ENCODE peak calls at places on chromosomes 7 and 10, in five cellular contexts. One of them, this sample, is unnamed.

GRCh38 chr10:96587255-96588059 is 645 bp upstream of the TM9SF3 start:
- DNase-seq in GM12878: no peak
- DNase-seq in HCT116: peak; percentile 48
- DNase-seq in K562: no peak
- DNase-seq in H1: no peak
- DNase-seq in this sample: peak; percentile 75

GRCh38 chr10:91198781-91199180 is 21.7 kb upstream of the PCGF5 start:
- DNase-seq in GM12878: peak; percentile 68
- DNase-seq in HCT116: no peak
- DNase-seq in K562: no peak
- DNase-seq in H1: no peak
- DNase-seq in this sample: no peak

GRCh38 chr7:28231181-28231580 is 50.6 kb upstream of the JAZF1 start:
- DNase-seq in GM12878: no peak
- DNase-seq in HCT116: no peak
- DNase-seq in K562: no peak
- DNase-seq in H1: no peak
- DNase-seq in this sample: no peak

GRCh38 chr10:6148251-6148691 is 54.5 kb upstream of the PFKFB3 start:
- DNase-seq in GM12878: no peak
- DNase-seq in HCT116: no peak
- DNase-seq in K562: no peak
- DNase-seq in H1: no peak
- DNase-seq in this sample: no peak

GRCh38 chr10:8344756-8345155 is 290.3 kb downstream of the GATA3 start:
- DNase-seq in GM12878: no peak
- DNase-seq in HCT116: no peak
- DNase-seq in K562: no peak
- DNase-seq in H1: no peak
- DNase-seq in this sample: no peak

GRCh38 chr10:101140084-101140949 is 9.2 kb downstream of the TLX1 start:
- DNase-seq in GM12878: no peak
- DNase-seq in HCT116: no peak
- DNase-seq in K562: no peak
- DNase-seq in H1: no peak
- DNase-seq in this sample: no peak

GRCh38 chr10:79335470-79336235 is 11.6 kb upstream of the PPIF start:
- DNase-seq in GM12878: no peak
- DNase-seq in HCT116: no peak
- DNase-seq in K562: no peak
- DNase-seq in H1: no peak
- DNase-seq in this sample: peak; percentile 97

GRCh38 chr10:99461230-99461629 is 30.8 kb upstream of the GOT1 start:
- DNase-seq in GM12878: no peak
- DNase-seq in HCT116: no peak
- DNase-seq in K562: no peak
- DNase-seq in H1: no peak
- DNase-seq in this sample: no peak

GRCh38 chr7:72362246-72362645 is 49.9 kb downstream of the CALN1 start:
- DNase-seq in GM12878: no peak
- DNase-seq in HCT116: no peak
- DNase-seq in K562: no peak
- DNase-seq in H1: no peak
- DNase-seq in this sample: no peak

GRCh38 chr10:66837990-66838389 is 87.8 kb upstream of the LRRTM3 start:
- DNase-seq in GM12878: no peak
- DNase-seq in HCT116: no peak
- DNase-seq in K562: no peak
- DNase-seq in H1: no peak
- DNase-seq in this sample: no peak

GRCh38 chr7:39750253-39750994 is 127.1 kb downstream of the RALA start:
- DNase-seq in GM12878: no peak
- DNase-seq in HCT116: no peak
- DNase-seq in K562: no peak
- DNase-seq in H1: no peak
- DNase-seq in this sample: peak; percentile 70

GRCh38 chr10:78817361-78817760 is 251.4 kb upstream of the ZMIZ1 start:
- DNase-seq in GM12878: no peak
- DNase-seq in HCT116: no peak
- DNase-seq in K562: no peak
- DNase-seq in H1: no peak
- DNase-seq in this sample: no peak

GRCh38 chr7:44066111-44066460 is 719 bp upstream of the PGAM2 start:
- DNase-seq in GM12878: no peak
- DNase-seq in HCT116: no peak
- DNase-seq in K562: no peak
- DNase-seq in H1: no peak
- DNase-seq in this sample: no peak

GRCh38 chr10:119333146-119333792 is 125.9 kb downstream of the GRK5 start:
- DNase-seq in GM12878: no peak
- DNase-seq in HCT116: no peak
- DNase-seq in K562: no peak
- DNase-seq in H1: no peak
- DNase-seq in this sample: no peak

GRCh38 chr10:5606321-5606720 is 60.1 kb downstream of the ASB13 start:
- DNase-seq in GM12878: no peak
- DNase-seq in HCT116: no peak
- DNase-seq in K562: no peak
- DNase-seq in H1: no peak
- DNase-seq in this sample: no peak

GRCh38 chr7:131254211-131254610 is 73.5 kb upstream of the MKLN1 start:
- DNase-seq in GM12878: no peak
- DNase-seq in HCT116: no peak
- DNase-seq in K562: no peak
- DNase-seq in H1: no peak
- DNase-seq in this sample: no peak

GRCh38 chr7:79420464-79420863 is 33.0 kb downstream of the MAGI2 start:
- DNase-seq in GM12878: no peak
- DNase-seq in HCT116: no peak
- DNase-seq in K562: no peak
- DNase-seq in H1: no peak
- DNase-seq in this sample: peak; percentile 41

GRCh38 chr10:31650010-31650409 is 278.6 kb downstream of the ARHGAP12 start:
- DNase-seq in GM12878: no peak
- DNase-seq in HCT116: no peak
- DNase-seq in K562: no peak
- DNase-seq in H1: no peak
- DNase-seq in this sample: no peak

GRCh38 chr7:36945612-36946400 is 221.5 kb upstream of the AOAH start:
- DNase-seq in GM12878: no peak
- DNase-seq in HCT116: no peak
- DNase-seq in K562: no peak
- DNase-seq in H1: no peak
- DNase-seq in this sample: peak; percentile 86

GRCh38 chr7:2735744-2736143 is 47.7 kb downstream of the AMZ1 start:
- DNase-seq in GM12878: no peak
- DNase-seq in HCT116: no peak
- DNase-seq in K562: no peak
- DNase-seq in H1: no peak
- DNase-seq in this sample: no peak

GRCh38 chr10:46309511-46310142 is 22.8 kb downstream of the ANTXRL start:
- DNase-seq in GM12878: no peak
- DNase-seq in HCT116: no peak
- DNase-seq in K562: no peak
- DNase-seq in H1: no peak
- DNase-seq in this sample: no peak

GRCh38 chr10:30848396-30849032 is 183.2 kb downstream of the ZNF438 start:
- DNase-seq in GM12878: no peak
- DNase-seq in HCT116: no peak
- DNase-seq in K562: no peak
- DNase-seq in H1: no peak
- DNase-seq in this sample: no peak

GRCh38 chr10:64306888-64307287 is 785.7 kb downstream of the REEP3 start:
- DNase-seq in GM12878: no peak
- DNase-seq in HCT116: no peak
- DNase-seq in K562: no peak
- DNase-seq in H1: no peak
- DNase-seq in this sample: no peak

GRCh38 chr10:122879339-122880273 is at the start of gene FAM24B:
- DNase-seq in GM12878: peak; percentile 92
- DNase-seq in HCT116: peak; percentile 88
- DNase-seq in K562: peak; percentile 88
- DNase-seq in H1: peak; percentile 52
- DNase-seq in this sample: peak; percentile 93

GRCh38 chr7:138872576-138872975 is 74.6 kb upstream of the ATP6V0A4 start:
- DNase-seq in GM12878: no peak
- DNase-seq in HCT116: peak; percentile 52
- DNase-seq in K562: no peak
- DNase-seq in H1: no peak
- DNase-seq in this sample: no peak

GRCh38 chr7:116122972-116123595 is 87.3 kb upstream of the TES start:
- DNase-seq in GM12878: no peak
- DNase-seq in HCT116: peak; percentile 32
- DNase-seq in K562: no peak
- DNase-seq in H1: no peak
- DNase-seq in this sample: peak; percentile 20

GRCh38 chr10:72306215-72306760 is 32.6 kb downstream of the DDIT4 start:
- DNase-seq in GM12878: no peak
- DNase-seq in HCT116: no peak
- DNase-seq in K562: no peak
- DNase-seq in H1: no peak
- DNase-seq in this sample: no peak

GRCh38 chr10:60937784-60938654 is 6.0 kb downstream of the RHOBTB1 start:
- DNase-seq in GM12878: no peak
- DNase-seq in HCT116: no peak
- DNase-seq in K562: no peak
- DNase-seq in H1: no peak
- DNase-seq in this sample: no peak

GRCh38 chr7:80136276-80137045 is 1.8 kb downstream of the GNAI1 start:
- DNase-seq in GM12878: no peak
- DNase-seq in HCT116: no peak
- DNase-seq in K562: no peak
- DNase-seq in H1: no peak
- DNase-seq in this sample: no peak

DNA sequence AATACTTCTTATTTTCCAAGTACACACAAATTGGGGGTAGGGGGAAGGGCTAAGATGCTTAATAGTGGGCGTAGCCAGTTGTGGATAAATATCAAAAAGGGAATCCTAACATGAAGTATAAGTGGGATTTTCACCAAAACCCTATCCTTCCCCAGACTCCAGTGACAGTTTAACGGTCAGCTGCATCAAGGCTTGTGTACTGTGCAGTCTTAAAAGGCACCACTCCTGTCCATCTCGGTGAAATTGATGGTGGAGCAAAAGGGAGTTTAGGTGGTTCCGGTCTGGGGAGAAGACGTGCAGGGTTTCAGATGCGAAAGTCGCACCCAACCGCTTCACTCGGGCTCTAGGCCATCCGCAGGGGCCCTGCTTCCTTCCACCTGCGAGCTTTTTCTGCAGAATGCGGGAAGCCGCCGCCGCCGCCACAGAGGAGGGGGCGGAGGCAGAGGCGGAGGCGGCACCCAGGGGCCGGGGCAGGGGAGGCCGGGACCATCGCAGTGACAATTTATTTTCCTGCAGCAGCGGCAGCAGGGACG is at the start of gene STAMBPL1:
- DNase-seq in GM12878: peak; percentile 50
- DNase-seq in HCT116: no peak
- DNase-seq in K562: no peak
- DNase-seq in H1: no peak
- DNase-seq in this sample: no peak
- TF ChIP-seq ZNF274 in GM12878: no peak
- TF ChIP-seq ZNF274 in HCT116: no peak
- TF ChIP-seq ZNF274 in K562: no peak
- TF ChIP-seq ZNF274 in H1: no peak
- TF ChIP-seq ZNF274 in this sample: no peak

DNA sequence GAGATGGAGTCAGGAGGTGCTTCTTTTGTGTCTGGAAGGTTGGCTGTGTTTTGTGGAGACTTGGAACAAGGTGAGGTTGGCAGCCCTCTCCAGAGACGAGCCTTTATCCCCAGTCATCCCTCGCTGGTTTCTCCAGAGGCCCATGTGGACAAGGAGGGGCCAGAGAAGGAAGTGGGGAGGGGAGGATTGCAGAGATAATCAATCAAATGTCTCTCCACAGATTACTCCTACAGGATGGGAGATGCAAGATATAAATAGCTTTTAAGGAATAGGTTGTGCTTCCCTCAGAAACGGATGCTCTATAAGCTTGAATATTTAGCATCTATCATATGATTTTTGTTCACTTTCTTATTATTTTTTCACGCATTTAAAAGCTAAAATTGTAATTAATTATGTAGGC is 70.4 kb upstream of the VWDE start:
- DNase-seq in GM12878: no peak
- DNase-seq in HCT116: no peak
- DNase-seq in K562: no peak
- DNase-seq in H1: no peak
- DNase-seq in this sample: no peak
- H2AFZ ChIP-seq in GM12878: no peak overlapping the region
- H2AFZ ChIP-seq in HCT116: no peak overlapping the region
- H2AFZ ChIP-seq in K562: peak overlapping the region; percentile 81
- H2AFZ ChIP-seq in H1: peak overlapping the region; percentile 86
- H2AFZ ChIP-seq in this sample: no peak overlapping the region

DNA sequence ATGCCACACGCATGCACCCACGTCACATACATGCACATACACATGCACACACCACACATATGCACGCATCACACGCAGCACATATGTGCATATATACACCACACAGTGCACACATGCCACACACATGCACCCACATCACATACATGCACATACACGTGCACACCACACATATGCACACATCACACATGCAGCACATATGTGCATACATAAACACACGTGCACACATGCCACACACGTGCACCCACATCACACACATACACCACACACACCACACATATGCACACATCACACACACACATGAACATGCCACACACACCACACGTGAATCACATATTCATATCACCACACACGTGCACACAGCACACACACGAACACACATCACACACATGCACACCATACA is 338.8 kb downstream of the PTPRN2 start:
- DNase-seq in GM12878: no peak
- DNase-seq in HCT116: no peak
- DNase-seq in K562: no peak
- DNase-seq in H1: no peak
- DNase-seq in this sample: no peak
- TF ChIP-seq RAD21 in GM12878: no peak
- TF ChIP-seq RAD21 in HCT116: no peak
- TF ChIP-seq RAD21 in K562: no peak
- TF ChIP-seq RAD21 in H1: no peak
- TF ChIP-seq RAD21 in this sample: no peak

GRCh38 chr7:149005427-149006344 is 22.6 kb downstream of the PDIA4 start:
- DNase-seq in GM12878: no peak
- DNase-seq in HCT116: peak; percentile 43
- DNase-seq in K562: peak; percentile 88
- DNase-seq in H1: peak; percentile 94
- DNase-seq in this sample: peak; percentile 62
- TF ChIP-seq ZNF274 in GM12878: no peak
- TF ChIP-seq ZNF274 in HCT116: no peak
- TF ChIP-seq ZNF274 in K562: no peak
- TF ChIP-seq ZNF274 in H1: no peak
- TF ChIP-seq ZNF274 in this sample: no peak